ENCODE peak calls at places on chromosomes 2 and 18, in nine cellular contexts. Z is GM23338, N is MM.1S, H is HCT116, U is cardiac muscle cell, D is adrenal gland, W is psoas muscle, P is ovary, L is pancreas. C is an unnamed sample.

GRCh38 chr18:8893628-8894231 is 188.4 kb downstream of the MTCL1 start:
- DNase-seq in L (no peak), N (no peak), D (no peak), Z (no peak), W (no peak), U (no peak), P (no peak), H (no peak), C (no peak)

GRCh38 chr2:145273840-145274239 is 753.9 kb upstream of the ZEB2 start:
- DNase-seq in D (no peak), W (no peak), P (no peak), U (no peak), H (peak; percentile 27), N (no peak), Z (no peak), L (no peak), C (no peak)

GRCh38 chr2:20326163-20326780 is 24.4 kb downstream of the PUM2 start:
- DNase-seq in L (peak; percentile 34), Z (peak; percentile 77), U (peak; percentile 69), H (peak; percentile 24), P (peak; percentile 23), D (peak; percentile 84), N (peak; percentile 55), W (no peak), C (no peak)

GRCh38 chr18:34028341-34028740 is 196.4 kb downstream of the NOL4 start:
- DNase-seq in N (no peak), P (no peak), Z (no peak), D (no peak), L (no peak), H (no peak), W (no peak), U (no peak), C (peak; percentile 64)

GRCh38 chr2:156435725-156436476 is at the start of gene GPD2:
- DNase-seq in L (peak; percentile 94), P (peak; percentile 92), U (peak; percentile 93), Z (peak; percentile 95), N (peak; percentile 15), H (peak; percentile 70), D (peak; percentile 94), W (peak; percentile 94), C (peak; percentile 96)

GRCh38 chr2:226080323-226080722 is 680.8 kb downstream of the NYAP2 start:
- DNase-seq in D (no peak), H (no peak), W (no peak), Z (no peak), N (no peak), U (no peak), P (no peak), L (no peak), C (no peak)

GRCh38 chr18:15165048-15165447 is 417.1 kb downstream of the ANKRD30B start:
- DNase-seq in Z (no peak), U (no peak), D (no peak), N (no peak), P (no peak), L (no peak), H (no peak), W (no peak), C (peak; percentile 33)

GRCh38 chr2:105641389-105641811 is 103.3 kb upstream of the NCK2 start:
- DNase-seq in N (no peak), L (peak; percentile 63), W (no peak), Z (no peak), D (peak; percentile 58), H (no peak), U (no peak), P (no peak), C (no peak)

GRCh38 chr2:152098798-152099654 is at the start of gene CACNB4:
- DNase-seq in P (no peak), W (peak; percentile 15), H (no peak), L (peak; percentile 25), U (peak; percentile 25), N (no peak), Z (peak; percentile 77), D (no peak), C (peak; percentile 10)

GRCh38 chr18:4704766-4705165 is 249.7 kb upstream of the DLGAP1 start:
- DNase-seq in N (no peak), L (no peak), U (peak; percentile 66), P (no peak), Z (no peak), W (no peak), H (no peak), D (no peak), C (no peak)

GRCh38 chr2:150041721-150042450 is 445.6 kb downstream of the RND3 start:
- DNase-seq in W (no peak), U (no peak), N (no peak), D (no peak), P (no peak), H (no peak), L (no peak), Z (no peak), C (no peak)

GRCh38 chr2:8002765-8003393 is 679.0 kb upstream of the ID2 start:
- DNase-seq in L (no peak), W (no peak), Z (no peak), D (no peak), H (no peak), U (no peak), P (no peak), N (no peak), C (no peak)

GRCh38 chr2:165293439-165294420 is 54.5 kb downstream of the SCN2A start:
- DNase-seq in L (no peak), Z (peak; percentile 98), P (peak; percentile 10), W (no peak), N (peak; percentile 91), U (peak; percentile 94), H (peak; percentile 79), D (peak; percentile 64), C (no peak)

GRCh38 chr2:189369566-189369965 is 71.7 kb upstream of the WDR75 start:
- DNase-seq in U (no peak), P (no peak), D (no peak), N (no peak), L (no peak), W (no peak), H (no peak), Z (no peak), C (no peak)

GRCh38 chr2:138564586-138565250 is 63.1 kb downstream of the SPOPL start:
- DNase-seq in L (no peak), N (no peak), Z (no peak), W (no peak), H (no peak), D (no peak), U (no peak), P (no peak), C (no peak)

GRCh38 chr2:47602996-47603395 is 179.9 kb upstream of the MSH6 start:
- DNase-seq in H (no peak), U (no peak), Z (no peak), P (no peak), N (no peak), L (no peak), W (no peak), D (no peak), C (no peak)

GRCh38 chr18:10474309-10474708 is 19.9 kb downstream of the APCDD1 start:
- DNase-seq in D (no peak), L (no peak), W (no peak), U (no peak), Z (no peak), N (no peak), P (no peak), H (no peak), C (no peak)

GRCh38 chr18:10476430-10476829 is 22.0 kb downstream of the APCDD1 start:
- DNase-seq in W (no peak), L (no peak), H (no peak), D (no peak), U (no peak), P (peak; percentile 50), Z (no peak), N (no peak), C (no peak)

GRCh38 chr18:10477863-10478260 is 23.4 kb downstream of the APCDD1 start:
- DNase-seq in Z (peak; percentile 41), D (no peak), P (no peak), U (no peak), W (no peak), L (no peak), N (no peak), H (no peak), C (no peak)

GRCh38 chr18:10475633-10476388 is 21.4 kb downstream of the APCDD1 start:
- DNase-seq in U (no peak), D (no peak), W (no peak), P (no peak), N (no peak), L (no peak), Z (no peak), H (no peak), C (no peak)

GRCh38 chr18:10477121-10477862 is 22.9 kb downstream of the APCDD1 start:
- DNase-seq in U (no peak), Z (peak; percentile 50), W (no peak), N (no peak), P (no peak), L (no peak), H (no peak), D (no peak), C (no peak)
- H3K4me3 ChIP-seq in U (no peak overlapping the region), Z (peak overlapping the region; percentile 4), W (no peak overlapping the region), N (no peak overlapping the region), P (no peak overlapping the region), L (no peak overlapping the region), H (no peak overlapping the region), D (no peak overlapping the region), C (no peak overlapping the region)

DNA sequence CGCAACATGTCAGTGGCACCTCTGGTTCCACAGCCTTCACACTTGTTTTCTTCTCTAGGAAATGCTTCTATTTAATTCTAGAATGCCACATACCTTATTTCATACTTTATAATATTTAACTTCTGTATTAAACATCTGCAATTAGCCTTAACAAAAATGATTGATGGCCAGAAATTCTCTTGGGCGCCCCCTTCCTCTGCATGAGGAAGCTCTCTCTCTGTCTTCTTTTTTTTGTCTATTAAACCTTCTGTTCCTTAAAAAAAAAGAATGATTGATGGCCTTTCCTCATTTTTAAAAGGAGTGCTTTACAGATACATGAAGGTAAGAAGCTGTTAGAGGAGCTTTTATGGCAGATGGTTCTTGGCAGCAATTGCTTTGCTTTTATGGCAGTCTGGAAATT is 526.8 kb downstream of the SLC4A3 start:
- DNase-seq in H (no peak), L (no peak), U (no peak), W (no peak), N (no peak), P (no peak), Z (no peak), D (no peak), C (no peak)
- TF ChIP-seq CTCF in H (no peak), L (no peak), U (no peak), W (no peak), N (no peak), P (no peak), Z (peak; percentile 35), D (no peak), C (no peak)

GRCh38 chr2:11752906-11753305 is 6.5 kb downstream of the LPIN1 start:
- DNase-seq in W (no peak), H (no peak), P (no peak), D (no peak), L (no peak), N (peak; percentile 47), U (peak; percentile 37), Z (no peak), C (peak; percentile 45)
- H3K4me1 ChIP-seq in W (peaks cover 90% of the 10 kb centered on the region), H (peaks cover 44% of the 10 kb centered on the region), P (peaks cover 28% of the 10 kb centered on the region), D (peaks cover 14% of the 10 kb centered on the region), L (peaks cover 13% of the 10 kb centered on the region), N (peaks cover 73% of the 10 kb centered on the region), U (peaks cover 54% of the 10 kb centered on the region), Z (peaks cover 3% of the 10 kb centered on the region), C (peaks cover 24% of the 10 kb centered on the region)

DNA sequence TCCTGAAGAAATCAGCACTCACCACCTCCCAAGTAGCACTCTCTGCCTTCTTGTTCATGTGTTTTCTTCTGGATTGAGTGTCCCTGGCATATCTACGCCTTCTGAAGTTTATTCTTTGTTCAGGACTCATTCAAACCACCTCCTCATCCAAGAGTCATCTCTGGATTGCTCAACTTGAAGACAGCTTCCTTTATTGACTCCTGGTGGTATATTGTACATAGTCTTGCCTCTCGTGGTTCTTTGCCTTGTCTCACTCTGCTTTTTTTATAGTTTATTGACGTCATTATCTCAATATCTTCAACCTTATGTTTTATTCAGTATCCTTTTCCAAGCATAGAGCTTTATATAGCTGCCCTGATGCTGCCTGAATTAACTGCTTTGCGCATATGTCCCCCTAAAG is 161.7 kb downstream of the INSIG2 start:
- DNase-seq in U (no peak), D (no peak), H (no peak), N (no peak), W (no peak), Z (no peak), L (no peak), P (no peak), C (no peak)
- H3K4me3 ChIP-seq in U (no peak overlapping the region), D (no peak overlapping the region), H (no peak overlapping the region), N (no peak overlapping the region), W (no peak overlapping the region), Z (no peak overlapping the region), L (no peak overlapping the region), P (no peak overlapping the region), C (no peak overlapping the region)

C was measured in mucosa of descending colon.